ENCODE peak calls at places on chromosome 5, in nine cellular contexts. One of them, this sample, is unnamed.

GRCh38 chr5:110063640-110064592 is 374.2 kb downstream of the MAN2A1 start:
- DNase-seq in vagina: no peak
- DNase-seq in PC-9: no peak
- DNase-seq in Peyer's patch: no peak
- DNase-seq in fibroblast of pulmonary artery: peak; percentile 8
- DNase-seq in heart right ventricle: no peak
- DNase-seq in endothelial cell of umbilical vein: no peak
- DNase-seq in fibroblast of mammary gland: peak; percentile 47
- DNase-seq in astrocyte of the spinal cord: peak; percentile 47
- DNase-seq in this sample: no peak

GRCh38 chr5:14870347-14871083 is 1.1 kb downstream of the ANKH start:
- DNase-seq in vagina: no peak
- DNase-seq in PC-9: no peak
- DNase-seq in Peyer's patch: no peak
- DNase-seq in fibroblast of pulmonary artery: no peak
- DNase-seq in heart right ventricle: peak; percentile 28
- DNase-seq in endothelial cell of umbilical vein: peak; percentile 19
- DNase-seq in fibroblast of mammary gland: no peak
- DNase-seq in astrocyte of the spinal cord: no peak
- DNase-seq in this sample: no peak

GRCh38 chr5:134077926-134078580 is 36.4 kb upstream of the TCF7 start:
- DNase-seq in vagina: no peak
- DNase-seq in PC-9: no peak
- DNase-seq in Peyer's patch: peak; percentile 30
- DNase-seq in fibroblast of pulmonary artery: no peak
- DNase-seq in heart right ventricle: no peak
- DNase-seq in endothelial cell of umbilical vein: no peak
- DNase-seq in fibroblast of mammary gland: no peak
- DNase-seq in astrocyte of the spinal cord: no peak
- DNase-seq in this sample: no peak

GRCh38 chr5:37768362-37768761 is 71.5 kb downstream of the GDNF start:
- DNase-seq in vagina: no peak
- DNase-seq in PC-9: no peak
- DNase-seq in Peyer's patch: no peak
- DNase-seq in fibroblast of pulmonary artery: no peak
- DNase-seq in heart right ventricle: no peak
- DNase-seq in endothelial cell of umbilical vein: no peak
- DNase-seq in fibroblast of mammary gland: no peak
- DNase-seq in astrocyte of the spinal cord: no peak
- DNase-seq in this sample: no peak

GRCh38 chr5:135054546-135054945 is 20.5 kb upstream of the PITX1 start:
- DNase-seq in vagina: no peak
- DNase-seq in PC-9: no peak
- DNase-seq in Peyer's patch: no peak
- DNase-seq in fibroblast of pulmonary artery: no peak
- DNase-seq in heart right ventricle: no peak
- DNase-seq in endothelial cell of umbilical vein: no peak
- DNase-seq in fibroblast of mammary gland: no peak
- DNase-seq in astrocyte of the spinal cord: no peak
- DNase-seq in this sample: no peak

GRCh38 chr5:1655496-1656270 is 131.9 kb upstream of the LPCAT1 start:
- DNase-seq in vagina: peak; percentile 81
- DNase-seq in PC-9: no peak
- DNase-seq in Peyer's patch: no peak
- DNase-seq in fibroblast of pulmonary artery: no peak
- DNase-seq in heart right ventricle: no peak
- DNase-seq in endothelial cell of umbilical vein: no peak
- DNase-seq in fibroblast of mammary gland: no peak
- DNase-seq in astrocyte of the spinal cord: no peak
- DNase-seq in this sample: no peak

GRCh38 chr5:32722957-32723356 is 11.8 kb downstream of the NPR3 start:
- DNase-seq in vagina: no peak
- DNase-seq in PC-9: no peak
- DNase-seq in Peyer's patch: no peak
- DNase-seq in fibroblast of pulmonary artery: no peak
- DNase-seq in heart right ventricle: no peak
- DNase-seq in endothelial cell of umbilical vein: no peak
- DNase-seq in fibroblast of mammary gland: no peak
- DNase-seq in astrocyte of the spinal cord: no peak
- DNase-seq in this sample: no peak

GRCh38 chr5:22852807-22853670 is at the start of gene CDH12:
- DNase-seq in vagina: no peak
- DNase-seq in PC-9: peak; percentile 8
- DNase-seq in Peyer's patch: no peak
- DNase-seq in fibroblast of pulmonary artery: no peak
- DNase-seq in heart right ventricle: no peak
- DNase-seq in endothelial cell of umbilical vein: no peak
- DNase-seq in fibroblast of mammary gland: no peak
- DNase-seq in astrocyte of the spinal cord: peak; percentile 1
- DNase-seq in this sample: no peak

GRCh38 chr5:9905661-9906060 is 275.5 kb upstream of the TAS2R1 start:
- DNase-seq in vagina: no peak
- DNase-seq in PC-9: no peak
- DNase-seq in Peyer's patch: no peak
- DNase-seq in fibroblast of pulmonary artery: no peak
- DNase-seq in heart right ventricle: no peak
- DNase-seq in endothelial cell of umbilical vein: no peak
- DNase-seq in fibroblast of mammary gland: no peak
- DNase-seq in astrocyte of the spinal cord: peak; percentile 9
- DNase-seq in this sample: no peak

GRCh38 chr5:75651575-75651974 is 40.3 kb downstream of the ANKDD1B start:
- DNase-seq in vagina: no peak
- DNase-seq in PC-9: no peak
- DNase-seq in Peyer's patch: no peak
- DNase-seq in fibroblast of pulmonary artery: no peak
- DNase-seq in heart right ventricle: no peak
- DNase-seq in endothelial cell of umbilical vein: no peak
- DNase-seq in fibroblast of mammary gland: no peak
- DNase-seq in astrocyte of the spinal cord: no peak
- DNase-seq in this sample: no peak

GRCh38 chr5:151491059-151491458 is 43.7 kb downstream of the SLC36A1 start:
- DNase-seq in vagina: no peak
- DNase-seq in PC-9: no peak
- DNase-seq in Peyer's patch: no peak
- DNase-seq in fibroblast of pulmonary artery: no peak
- DNase-seq in heart right ventricle: no peak
- DNase-seq in endothelial cell of umbilical vein: no peak
- DNase-seq in fibroblast of mammary gland: no peak
- DNase-seq in astrocyte of the spinal cord: no peak
- DNase-seq in this sample: no peak

GRCh38 chr5:10745133-10745532 is 15.9 kb downstream of the DAP start:
- DNase-seq in vagina: no peak
- DNase-seq in PC-9: no peak
- DNase-seq in Peyer's patch: no peak
- DNase-seq in fibroblast of pulmonary artery: no peak
- DNase-seq in heart right ventricle: peak; percentile 29
- DNase-seq in endothelial cell of umbilical vein: no peak
- DNase-seq in fibroblast of mammary gland: peak; percentile 31
- DNase-seq in astrocyte of the spinal cord: no peak
- DNase-seq in this sample: no peak

GRCh38 chr5:166341708-166342329 is 1949.6 kb upstream of the WWC1 start:
- DNase-seq in vagina: no peak
- DNase-seq in PC-9: no peak
- DNase-seq in Peyer's patch: no peak
- DNase-seq in fibroblast of pulmonary artery: no peak
- DNase-seq in heart right ventricle: no peak
- DNase-seq in endothelial cell of umbilical vein: no peak
- DNase-seq in fibroblast of mammary gland: no peak
- DNase-seq in astrocyte of the spinal cord: no peak
- DNase-seq in this sample: no peak

GRCh38 chr5:135979510-135979909 is 24.7 kb upstream of the LECT2 start:
- DNase-seq in vagina: no peak
- DNase-seq in PC-9: no peak
- DNase-seq in Peyer's patch: no peak
- DNase-seq in fibroblast of pulmonary artery: peak; percentile 83
- DNase-seq in heart right ventricle: peak; percentile 40
- DNase-seq in endothelial cell of umbilical vein: peak; percentile 44
- DNase-seq in fibroblast of mammary gland: peak; percentile 94
- DNase-seq in astrocyte of the spinal cord: peak; percentile 88
- DNase-seq in this sample: peak; percentile 71

GRCh38 chr5:139296862-139297326 is 3.4 kb downstream of the MATR3 start:
- DNase-seq in vagina: no peak
- DNase-seq in PC-9: no peak
- DNase-seq in Peyer's patch: no peak
- DNase-seq in fibroblast of pulmonary artery: no peak
- DNase-seq in heart right ventricle: no peak
- DNase-seq in endothelial cell of umbilical vein: no peak
- DNase-seq in fibroblast of mammary gland: no peak
- DNase-seq in astrocyte of the spinal cord: no peak
- DNase-seq in this sample: no peak

GRCh38 chr5:114634517-114634916 is 272.6 kb downstream of the KCNN2 start:
- DNase-seq in vagina: no peak
- DNase-seq in PC-9: no peak
- DNase-seq in Peyer's patch: no peak
- DNase-seq in fibroblast of pulmonary artery: no peak
- DNase-seq in heart right ventricle: no peak
- DNase-seq in endothelial cell of umbilical vein: no peak
- DNase-seq in fibroblast of mammary gland: no peak
- DNase-seq in astrocyte of the spinal cord: no peak
- DNase-seq in this sample: no peak

GRCh38 chr5:148385094-148385493 is 1.3 kb downstream of the FBXO38 start:
- DNase-seq in vagina: no peak
- DNase-seq in PC-9: no peak
- DNase-seq in Peyer's patch: no peak
- DNase-seq in fibroblast of pulmonary artery: no peak
- DNase-seq in heart right ventricle: no peak
- DNase-seq in endothelial cell of umbilical vein: no peak
- DNase-seq in fibroblast of mammary gland: no peak
- DNase-seq in astrocyte of the spinal cord: no peak
- DNase-seq in this sample: no peak
- H3K4me3 ChIP-seq in vagina: peak overlapping the region; percentile 75
- H3K4me3 ChIP-seq in PC-9: peak overlapping the region; percentile 65
- H3K4me3 ChIP-seq in Peyer's patch: no peak overlapping the region
- H3K4me3 ChIP-seq in fibroblast of pulmonary artery: peak overlapping the region; percentile 84
- H3K4me3 ChIP-seq in heart right ventricle: no peak overlapping the region
- H3K4me3 ChIP-seq in endothelial cell of umbilical vein: no peak overlapping the region
- H3K4me3 ChIP-seq in fibroblast of mammary gland: peak overlapping the region; percentile 94
- H3K4me3 ChIP-seq in astrocyte of the spinal cord: no peak overlapping the region
- H3K4me3 ChIP-seq in this sample: peak overlapping the region; percentile 82

GRCh38 chr5:149429839-149430721 is 51.0 kb upstream of the IL17B start:
- DNase-seq in vagina: no peak
- DNase-seq in PC-9: no peak
- DNase-seq in Peyer's patch: no peak
- DNase-seq in fibroblast of pulmonary artery: peak; percentile 65
- DNase-seq in heart right ventricle: peak; percentile 75
- DNase-seq in endothelial cell of umbilical vein: peak; percentile 38
- DNase-seq in fibroblast of mammary gland: no peak
- DNase-seq in astrocyte of the spinal cord: no peak
- DNase-seq in this sample: no peak
- TF ChIP-seq CTCF in vagina: no peak
- TF ChIP-seq CTCF in PC-9: no peak
- TF ChIP-seq CTCF in Peyer's patch: no peak
- TF ChIP-seq CTCF in fibroblast of pulmonary artery: peak; percentile 26
- TF ChIP-seq CTCF in heart right ventricle: no peak
- TF ChIP-seq CTCF in endothelial cell of umbilical vein: peak; percentile 19
- TF ChIP-seq CTCF in fibroblast of mammary gland: peak; percentile 4
- TF ChIP-seq CTCF in astrocyte of the spinal cord: peak; percentile 20
- TF ChIP-seq CTCF in this sample: peak; percentile 39

DNA sequence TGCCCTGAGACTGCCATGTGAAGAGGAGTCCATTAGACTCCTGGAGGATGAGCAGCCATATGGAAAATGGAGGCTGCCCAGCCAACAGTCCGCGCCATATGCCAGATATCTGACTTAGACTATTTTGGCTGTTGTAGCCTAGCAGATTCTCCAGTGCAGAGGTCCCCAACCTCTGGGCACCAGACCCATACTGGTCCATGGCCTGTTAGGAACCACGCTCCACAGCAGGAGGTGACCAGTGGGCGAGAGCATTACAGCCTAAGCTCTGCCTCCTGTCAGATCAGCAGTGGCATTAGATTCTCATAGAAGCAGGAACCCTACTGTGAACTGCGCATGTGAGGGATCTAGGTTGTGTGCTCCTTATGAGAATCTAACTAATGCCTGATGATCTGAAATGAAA is 851.9 kb downstream of the NR2F1-AS1 start:
- DNase-seq in vagina: no peak
- DNase-seq in PC-9: no peak
- DNase-seq in Peyer's patch: no peak
- DNase-seq in fibroblast of pulmonary artery: no peak
- DNase-seq in heart right ventricle: no peak
- DNase-seq in endothelial cell of umbilical vein: no peak
- DNase-seq in fibroblast of mammary gland: no peak
- DNase-seq in astrocyte of the spinal cord: no peak
- DNase-seq in this sample: no peak
- H3K4me3 ChIP-seq in vagina: no peak overlapping the region
- H3K4me3 ChIP-seq in PC-9: no peak overlapping the region
- H3K4me3 ChIP-seq in Peyer's patch: no peak overlapping the region
- H3K4me3 ChIP-seq in fibroblast of pulmonary artery: no peak overlapping the region
- H3K4me3 ChIP-seq in heart right ventricle: no peak overlapping the region
- H3K4me3 ChIP-seq in endothelial cell of umbilical vein: no peak overlapping the region
- H3K4me3 ChIP-seq in fibroblast of mammary gland: no peak overlapping the region
- H3K4me3 ChIP-seq in astrocyte of the spinal cord: no peak overlapping the region
- H3K4me3 ChIP-seq in this sample: no peak overlapping the region

GRCh38 chr5:17219006-17219422 is 1.6 kb downstream of the BASP1 start:
- DNase-seq in vagina: no peak
- DNase-seq in PC-9: no peak
- DNase-seq in Peyer's patch: peak; percentile 50
- DNase-seq in fibroblast of pulmonary artery: peak; percentile 22
- DNase-seq in heart right ventricle: no peak
- DNase-seq in endothelial cell of umbilical vein: peak; percentile 61
- DNase-seq in fibroblast of mammary gland: no peak
- DNase-seq in astrocyte of the spinal cord: peak; percentile 50
- DNase-seq in this sample: no peak
- TF ChIP-seq CTCF in vagina: no peak
- TF ChIP-seq CTCF in PC-9: no peak
- TF ChIP-seq CTCF in Peyer's patch: no peak
- TF ChIP-seq CTCF in fibroblast of pulmonary artery: no peak
- TF ChIP-seq CTCF in heart right ventricle: no peak
- TF ChIP-seq CTCF in endothelial cell of umbilical vein: no peak
- TF ChIP-seq CTCF in fibroblast of mammary gland: no peak
- TF ChIP-seq CTCF in astrocyte of the spinal cord: no peak
- TF ChIP-seq CTCF in this sample: no peak

DNA sequence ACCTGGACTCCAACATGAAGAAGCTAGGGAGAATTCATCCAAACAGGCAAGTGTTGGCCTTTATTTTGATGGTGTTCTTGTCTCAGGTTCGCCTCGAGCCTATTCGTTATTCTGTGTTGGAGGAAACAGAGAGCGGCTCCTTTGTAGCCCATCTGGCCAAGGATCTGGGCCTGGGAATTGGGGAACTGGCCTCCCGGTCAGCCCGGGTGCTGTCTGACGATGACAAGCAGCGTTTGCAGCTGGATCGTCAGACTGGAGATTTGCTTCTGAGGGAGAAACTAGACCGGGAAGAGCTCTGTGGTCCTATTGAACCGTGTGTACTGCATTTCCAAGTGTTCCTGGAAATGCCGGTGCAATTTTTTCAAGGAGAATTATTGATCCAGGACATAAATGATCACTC is 367 bp downstream of the PCDHB4 start:
- DNase-seq in vagina: no peak
- DNase-seq in PC-9: no peak
- DNase-seq in Peyer's patch: no peak
- DNase-seq in fibroblast of pulmonary artery: no peak
- DNase-seq in heart right ventricle: no peak
- DNase-seq in endothelial cell of umbilical vein: no peak
- DNase-seq in fibroblast of mammary gland: no peak
- DNase-seq in astrocyte of the spinal cord: no peak
- DNase-seq in this sample: no peak
- H3K4me3 ChIP-seq in vagina: peak overlapping the region; percentile 26
- H3K4me3 ChIP-seq in PC-9: no peak overlapping the region
- H3K4me3 ChIP-seq in Peyer's patch: no peak overlapping the region
- H3K4me3 ChIP-seq in fibroblast of pulmonary artery: no peak overlapping the region
- H3K4me3 ChIP-seq in heart right ventricle: peak overlapping the region; percentile 12
- H3K4me3 ChIP-seq in endothelial cell of umbilical vein: no peak overlapping the region
- H3K4me3 ChIP-seq in fibroblast of mammary gland: no peak overlapping the region
- H3K4me3 ChIP-seq in astrocyte of the spinal cord: no peak overlapping the region
- H3K4me3 ChIP-seq in this sample: no peak overlapping the region